ENCODE peak calls at places on chromosomes 5 and 9, in seven cellular contexts. B is prostate gland; R is brain microvascular endothelial cell; X is CD8-positive, alpha-beta memory T cell; G is fibroblast of lung; P is sigmoid colon; I is AG04450. F is an unnamed sample.

GRCh38 chr5:172133359-172134029 is 54.5 kb downstream of the STK10 start:
- DNase-seq in B (no peak), R (peak; percentile 77), X (peak; percentile 63), G (peak; percentile 64), P (peak; percentile 73), I (peak; percentile 37), F (peak; percentile 98)

GRCh38 chr9:70478963-70479641 is 64.6 kb upstream of the KLF9 start:
- DNase-seq in B (peak; percentile 91), R (no peak), X (no peak), G (peak; percentile 84), P (peak; percentile 92), I (no peak), F (no peak)

GRCh38 chr9:114850871-114851270 is 45.0 kb upstream of the TNFSF15 start:
- DNase-seq in B (no peak), R (no peak), X (no peak), G (no peak), P (no peak), I (no peak), F (no peak)

GRCh38 chr5:164175083-164175482 is 669.7 kb downstream of the MAT2B start:
- DNase-seq in B (no peak), R (no peak), X (no peak), G (peak; percentile 44), P (no peak), I (no peak), F (peak; percentile 46)

GRCh38 chr5:96619946-96620345 is 42.2 kb upstream of the CAST start:
- DNase-seq in B (no peak), R (no peak), X (no peak), G (no peak), P (no peak), I (no peak), F (peak; percentile 15)

GRCh38 chr9:120980951-120981350 is 54.4 kb upstream of the TRAF1 start:
- DNase-seq in B (no peak), R (no peak), X (no peak), G (no peak), P (no peak), I (no peak), F (no peak)

GRCh38 chr5:60943624-60944023 is 1.2 kb downstream of the ERCC8 start:
- DNase-seq in B (no peak), R (no peak), X (no peak), G (no peak), P (no peak), I (no peak), F (no peak)

GRCh38 chr5:96595300-96596090 is 66.7 kb upstream of the CAST start:
- DNase-seq in B (no peak), R (no peak), X (no peak), G (no peak), P (no peak), I (no peak), F (no peak)

GRCh38 chr5:18807256-18808193 is 1173.3 kb downstream of the TAF11L14 start:
- DNase-seq in B (no peak), R (no peak), X (no peak), G (no peak), P (no peak), I (no peak), F (no peak)

GRCh38 chr5:84374568-84374967 is 10.1 kb downstream of the EDIL3 start:
- DNase-seq in B (no peak), R (peak; percentile 29), X (no peak), G (no peak), P (no peak), I (no peak), F (no peak)

GRCh38 chr5:56481147-56481997 is 248.2 kb upstream of the ANKRD55 start:
- DNase-seq in B (peak; percentile 22), R (peak; percentile 27), X (no peak), G (peak; percentile 59), P (peak; percentile 76), I (no peak), F (peak; percentile 92)

GRCh38 chr9:94945191-94946144 is 219.0 kb downstream of the AOPEP start:
- DNase-seq in B (no peak), R (peak; percentile 85), X (no peak), G (peak; percentile 88), P (peak; percentile 86), I (peak; percentile 84), F (peak; percentile 90)

GRCh38 chr9:88651682-88652633 is 117.0 kb downstream of the NXNL2 start:
- DNase-seq in B (peak; percentile 29), R (peak; percentile 100), X (no peak), G (peak; percentile 97), P (peak; percentile 96), I (peak; percentile 94), F (peak; percentile 94)

GRCh38 chr5:58901271-58901670 is 318.4 kb downstream of the RAB3C start:
- DNase-seq in B (no peak), R (no peak), X (no peak), G (no peak), P (no peak), I (no peak), F (no peak)

GRCh38 chr5:68315679-68316271 is 100.2 kb downstream of the PIK3R1 start:
- DNase-seq in B (no peak), R (no peak), X (peak; percentile 51), G (no peak), P (no peak), I (no peak), F (no peak)

GRCh38 chr9:108780949-108781734 is 74.6 kb downstream of the ACTL7B start:
- DNase-seq in B (no peak), R (no peak), X (no peak), G (no peak), P (no peak), I (no peak), F (no peak)

GRCh38 chr5:57841671-57842375 is 359.2 kb upstream of the ACTBL2 start:
- DNase-seq in B (no peak), R (peak; percentile 96), X (no peak), G (peak; percentile 85), P (no peak), I (peak; percentile 90), F (peak; percentile 72)

GRCh38 chr5:57839447-57839846 is 356.8 kb upstream of the ACTBL2 start:
- DNase-seq in B (no peak), R (no peak), X (no peak), G (no peak), P (no peak), I (no peak), F (no peak)

GRCh38 chr5:57836331-57836730 is 353.7 kb upstream of the ACTBL2 start:
- DNase-seq in B (no peak), R (no peak), X (no peak), G (no peak), P (no peak), I (no peak), F (no peak)

GRCh38 chr5:57836921-57837320 is 354.3 kb upstream of the ACTBL2 start:
- DNase-seq in B (no peak), R (no peak), X (no peak), G (no peak), P (no peak), I (no peak), F (no peak)

DNA sequence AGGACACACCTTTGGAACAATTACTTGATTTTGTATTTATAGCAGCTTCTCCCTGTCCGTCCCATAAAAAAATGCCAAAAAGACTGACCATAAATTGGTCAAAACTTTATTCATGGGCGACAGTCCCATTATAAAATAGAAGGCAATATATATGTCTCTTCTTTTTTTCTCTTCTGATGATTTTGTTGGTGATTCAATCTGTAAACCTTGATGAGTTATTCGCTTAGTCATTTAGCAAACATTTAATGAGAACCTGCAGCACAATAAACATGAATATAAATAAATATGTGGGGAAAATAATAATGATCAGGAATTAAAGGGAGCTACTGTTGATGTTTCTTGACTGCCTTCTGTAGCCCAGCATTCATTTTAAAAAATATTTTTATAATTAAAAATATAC is 356.4 kb upstream of the ACTBL2 start:
- DNase-seq in B (no peak), R (no peak), X (no peak), G (no peak), P (no peak), I (no peak), F (no peak)
- H3K27ac ChIP-seq in B (no peak overlapping the region), R (no peak overlapping the region), X (no peak overlapping the region), G (no peak overlapping the region), P (no peak overlapping the region), I (no peak overlapping the region), F (peak overlapping the region; percentile 95)

DNA sequence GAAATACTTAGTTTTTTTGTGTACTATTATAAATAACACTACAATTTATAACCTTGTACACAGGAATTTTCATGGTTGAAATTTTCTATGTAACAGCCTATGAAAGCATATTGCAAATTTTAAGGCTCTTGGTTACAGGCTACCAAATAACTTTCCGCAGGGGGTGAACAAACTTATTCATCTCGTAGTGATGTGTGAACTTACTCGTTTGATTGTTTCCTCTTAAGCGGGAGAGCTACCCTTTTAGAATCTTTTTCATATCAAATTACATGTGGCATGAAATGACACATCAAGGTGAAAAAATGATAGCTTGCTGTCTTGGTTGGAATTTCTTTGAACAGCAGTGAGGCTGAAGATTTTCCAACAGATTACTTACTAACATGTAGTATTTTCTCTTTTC is 90.8 kb upstream of the GNA14 start:
- DNase-seq in B (no peak), R (no peak), X (no peak), G (no peak), P (no peak), I (no peak), F (no peak)
- H3K4me3 ChIP-seq in B (no peak overlapping the region), R (no peak overlapping the region), X (no peak overlapping the region), G (no peak overlapping the region), P (no peak overlapping the region), I (no peak overlapping the region), F (no peak overlapping the region)

DNA sequence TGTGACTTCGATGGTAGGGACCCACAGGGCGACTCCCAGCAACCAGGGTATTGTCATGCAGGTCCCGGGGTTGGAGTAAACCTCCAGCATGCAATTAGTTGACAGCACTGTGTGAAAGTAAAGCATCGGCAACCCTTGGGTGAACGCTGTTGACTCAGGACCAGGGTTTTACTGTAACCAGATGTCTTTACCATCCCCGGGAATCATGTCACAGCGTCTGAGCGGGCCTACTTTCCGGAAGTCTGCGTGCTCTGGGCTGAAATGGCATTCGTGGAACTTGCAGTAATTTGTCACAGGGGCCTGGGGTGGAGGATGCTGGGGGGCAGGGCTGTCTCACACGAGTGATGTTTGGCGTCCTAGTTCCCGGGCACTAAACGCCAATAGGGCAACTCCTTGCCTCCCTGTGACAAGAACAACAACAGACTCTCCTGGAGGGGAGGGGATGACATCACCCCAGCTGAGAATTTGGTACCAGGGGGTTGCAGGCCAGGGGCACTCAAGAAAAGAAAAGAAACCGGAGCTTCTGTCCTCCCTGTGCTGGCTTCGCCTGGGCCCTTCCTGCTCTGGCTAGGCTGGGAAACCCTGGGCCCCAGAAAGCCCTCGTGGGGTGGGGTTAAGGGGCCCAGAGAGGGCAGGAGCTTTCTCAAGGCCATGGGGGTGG is 10.1 kb upstream of the UBAC1 start:
- DNase-seq in B (no peak), R (no peak), X (no peak), G (no peak), P (no peak), I (no peak), F (no peak)
- H3K27ac ChIP-seq in B (no peak overlapping the region), R (no peak overlapping the region), X (no peak overlapping the region), G (no peak overlapping the region), P (no peak overlapping the region), I (no peak overlapping the region), F (no peak overlapping the region)

DNA sequence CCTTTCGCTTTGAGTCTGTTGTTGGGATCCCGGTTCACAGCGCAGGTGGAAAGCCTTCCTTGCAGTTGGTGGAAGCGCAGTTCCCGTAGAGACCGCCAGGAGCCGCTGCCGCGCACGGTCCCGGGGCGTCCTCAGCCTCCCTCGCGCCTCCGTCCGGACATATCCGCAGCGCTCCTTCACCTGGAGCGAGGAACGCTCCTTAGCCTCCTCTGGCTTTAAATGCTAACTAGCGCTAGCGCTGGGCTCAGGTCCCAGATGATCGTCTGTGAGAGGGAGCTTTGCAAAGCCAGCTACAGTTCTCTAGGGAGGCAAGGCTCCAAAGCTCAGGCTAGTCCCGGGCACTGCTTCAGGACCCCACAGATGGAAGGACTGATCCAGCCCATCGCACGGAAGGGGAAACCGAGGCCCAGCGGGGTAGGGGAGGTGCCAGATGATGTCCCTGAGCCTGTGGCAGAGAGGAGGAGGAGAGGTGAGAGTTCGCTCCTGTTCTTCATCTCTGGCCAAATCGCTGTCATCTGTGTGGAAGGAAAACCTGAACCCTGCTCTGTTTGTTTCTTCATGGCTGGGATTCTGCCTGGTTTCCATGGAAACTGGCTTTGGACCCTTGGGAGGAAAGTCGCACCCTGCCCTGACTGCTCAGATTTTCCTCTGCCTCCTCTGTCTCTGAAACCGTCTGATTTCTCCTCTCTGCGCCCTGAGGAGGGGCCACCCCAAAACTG is 31.4 kb downstream of the COL15A1 start:
- DNase-seq in B (peak; percentile 75), R (peak; percentile 68), X (peak; percentile 81), G (peak; percentile 66), P (peak; percentile 95), I (peak; percentile 34), F (peak; percentile 97)
- H3K4me3 ChIP-seq in B (no peak overlapping the region), R (peak overlapping the region; percentile 36), X (peak overlapping the region; percentile 62), G (peak overlapping the region; percentile 22), P (peak overlapping the region; percentile 31), I (peak overlapping the region; percentile 48), F (peak overlapping the region; percentile 36)

F was measured in osteoblast.